ENCODE peak calls at places on chromosome 6, in four cellular contexts. J is transverse colon, R is upper lobe of left lung, Y is IMR-90. S is an unnamed sample.

GRCh38 chr6:39952170-39952569 is 17.9 kb upstream of the MOCS1 start:
- DNase-seq in J (no peak), R (no peak), Y (peak; percentile 14), S (no peak)

GRCh38 chr6:168192195-168192900 is 113.3 kb upstream of the FRMD1 start:
- DNase-seq in J (no peak), R (no peak), Y (no peak), S (peak; percentile 40)

GRCh38 chr6:12066297-12066696 is 54.2 kb downstream of the HIVEP1 start:
- DNase-seq in J (no peak), R (no peak), Y (peak; percentile 19), S (no peak)

GRCh38 chr6:121837545-121838229 is 402.2 kb downstream of the GJA1 start:
- DNase-seq in J (no peak), R (no peak), Y (peak; percentile 11), S (no peak)

GRCh38 chr6:137013031-137013430 is 31.7 kb downstream of the IL20RA start:
- DNase-seq in J (no peak), R (no peak), Y (no peak), S (no peak)

GRCh38 chr6:170122676-170123075 is 168.2 kb downstream of the DLL1 start:
- DNase-seq in J (no peak), R (no peak), Y (no peak), S (no peak)

GRCh38 chr6:71533939-71534379 is 245.3 kb downstream of the OGFRL1 start:
- DNase-seq in J (no peak), R (no peak), Y (peak; percentile 46), S (no peak)

GRCh38 chr6:112010328-112010727 is 43.6 kb upstream of the CCN6 start:
- DNase-seq in J (no peak), R (no peak), Y (no peak), S (no peak)

GRCh38 chr6:36677753-36678487 is 594 bp upstream of the CDKN1A start:
- DNase-seq in J (no peak), R (no peak), Y (no peak), S (no peak)

GRCh38 chr6:151763938-151764680 is 43.4 kb upstream of the ESR1 start:
- DNase-seq in J (peak; percentile 82), R (peak; percentile 49), Y (peak; percentile 73), S (peak; percentile 49)

GRCh38 chr6:157155838-157156237 is 167.5 kb downstream of the TMEM242 start:
- DNase-seq in J (no peak), R (no peak), Y (no peak), S (no peak)

GRCh38 chr6:4301871-4302270 is 166.5 kb upstream of the ECI2 start:
- DNase-seq in J (no peak), R (no peak), Y (no peak), S (no peak)

GRCh38 chr6:157232161-157232895 is 91.0 kb downstream of the TMEM242 start:
- DNase-seq in J (no peak), R (no peak), Y (no peak), S (no peak)

GRCh38 chr6:34273242-34273805 is 24.5 kb upstream of the SMIM29 start:
- DNase-seq in J (no peak), R (no peak), Y (peak; percentile 26), S (no peak)

GRCh38 chr6:118042855-118043254 is 135.8 kb downstream of the SLC35F1 start:
- DNase-seq in J (no peak), R (no peak), Y (no peak), S (no peak)

GRCh38 chr6:138527376-138528092 is 28.2 kb upstream of the NHSL1 start:
- DNase-seq in J (no peak), R (no peak), Y (no peak), S (no peak)

GRCh38 chr6:14703586-14703985 is 542.3 kb upstream of the JARID2 start:
- DNase-seq in J (no peak), R (no peak), Y (peak; percentile 82), S (no peak)

GRCh38 chr6:78436335-78436734 is 431.0 kb upstream of the IRAK1BP1 start:
- DNase-seq in J (no peak), R (no peak), Y (peak; percentile 33), S (no peak)

GRCh38 chr6:169843110-169843509 is 91.7 kb downstream of the ERMARD start:
- DNase-seq in J (no peak), R (no peak), Y (no peak), S (peak; percentile 18)

GRCh38 chr6:72386324-72386723 is 235.5 kb upstream of the KCNQ5 start:
- DNase-seq in J (no peak), R (no peak), Y (peak; percentile 15), S (no peak)

GRCh38 chr6:36035240-36035639 is 7.6 kb downstream of the MAPK14 start:
- DNase-seq in J (no peak), R (no peak), Y (peak; percentile 43), S (no peak)

GRCh38 chr6:156976144-156977088 is 199.2 kb downstream of the ARID1B start:
- DNase-seq in J (no peak), R (no peak), Y (no peak), S (no peak)

GRCh38 chr6:138323821-138324220 is 53.9 kb upstream of the SMIM28 start:
- DNase-seq in J (no peak), R (peak; percentile 61), Y (no peak), S (no peak)

GRCh38 chr6:42378536-42378935 is 73.2 kb downstream of the TRERF1 start:
- DNase-seq in J (no peak), R (no peak), Y (no peak), S (no peak)
- H3K27ac ChIP-seq in J (no peak overlapping the region), R (no peak overlapping the region), Y (no peak overlapping the region), S (no peak overlapping the region)

GRCh38 chr6:45668705-45669104 is 291.0 kb upstream of the SUPT3H start:
- DNase-seq in J (no peak), R (no peak), Y (no peak), S (no peak)
- TF ChIP-seq CTCF in J (no peak), R (no peak), Y (no peak), S (no peak)

DNA sequence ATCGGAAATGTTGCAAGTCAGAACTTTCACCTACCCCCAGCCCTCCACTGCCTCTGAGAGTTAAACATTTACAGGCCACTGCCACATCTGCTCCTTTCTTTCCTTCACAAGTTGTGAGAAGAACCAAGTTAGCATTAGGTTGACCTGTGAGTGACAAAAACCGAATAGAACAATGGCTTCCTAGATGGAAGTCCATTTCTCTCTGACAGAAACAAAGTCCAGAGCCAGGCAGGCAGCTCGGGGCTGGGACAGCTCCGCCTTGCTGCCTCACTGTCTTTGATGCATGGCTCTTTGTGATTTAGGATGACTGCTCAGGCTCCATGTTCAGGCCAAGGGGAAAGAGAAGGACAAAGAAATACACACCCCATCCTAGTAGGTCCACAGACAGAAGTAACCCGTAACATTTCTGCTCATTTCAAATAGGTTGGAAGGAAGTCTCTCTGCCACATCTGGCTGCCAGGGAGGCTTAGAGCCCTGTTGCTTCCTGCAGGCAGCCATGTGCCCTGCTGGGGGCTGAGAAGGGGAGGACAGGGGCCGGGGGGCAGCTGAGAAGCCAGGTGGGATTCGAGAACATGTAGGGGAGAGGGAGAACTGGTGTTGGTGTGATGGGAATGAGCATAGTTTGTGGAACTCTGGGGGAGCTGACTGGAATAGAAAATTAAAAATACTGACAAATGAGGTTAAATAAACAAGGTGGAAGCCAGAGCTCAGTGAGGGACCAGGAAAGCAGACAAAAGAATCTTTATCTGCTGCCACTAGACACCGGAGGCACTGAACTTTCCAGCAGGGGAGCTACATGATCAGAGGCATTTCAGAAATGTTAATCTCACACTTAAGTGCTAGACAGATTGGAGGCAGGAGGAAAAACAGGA is 19.5 kb upstream of the IER3 start:
- DNase-seq in J (no peak), R (no peak), Y (peak; percentile 54), S (no peak)
- TF ChIP-seq POLR2A in J (no peak), R (no peak), Y (no peak), S (no peak)

DNA sequence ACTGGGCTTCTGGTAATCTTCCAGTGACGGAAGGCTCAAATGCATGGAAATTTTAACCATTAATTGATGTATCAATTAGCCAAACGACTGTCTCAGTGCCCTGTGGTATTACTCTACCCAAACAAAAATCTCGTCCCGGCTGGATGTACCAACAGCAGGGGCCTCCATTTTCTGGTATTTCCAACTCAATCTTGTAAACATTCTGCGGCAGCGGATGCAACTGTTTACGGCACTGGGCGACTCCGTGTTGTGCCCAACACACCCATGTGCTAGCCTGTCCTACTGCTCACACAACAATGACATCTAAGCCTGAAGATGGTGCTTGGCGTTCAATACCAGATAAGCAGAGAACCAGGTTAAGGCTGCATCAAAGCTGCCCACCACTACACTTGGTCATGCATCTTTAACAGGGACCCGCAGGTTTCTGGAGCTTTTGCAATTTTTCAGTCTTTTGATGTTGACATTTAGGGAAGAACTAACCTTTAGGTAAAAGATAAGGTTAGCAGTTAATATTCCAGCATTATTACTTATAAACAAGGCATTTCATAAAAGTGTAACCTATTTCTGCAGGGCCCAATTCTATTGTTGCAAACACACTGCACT is 1.2 kb downstream of the FAXC start:
- DNase-seq in J (no peak), R (no peak), Y (no peak), S (no peak)
- H3K27ac ChIP-seq in J (peak overlapping the region; percentile 87), R (no peak overlapping the region), Y (no peak overlapping the region), S (no peak overlapping the region)

DNA sequence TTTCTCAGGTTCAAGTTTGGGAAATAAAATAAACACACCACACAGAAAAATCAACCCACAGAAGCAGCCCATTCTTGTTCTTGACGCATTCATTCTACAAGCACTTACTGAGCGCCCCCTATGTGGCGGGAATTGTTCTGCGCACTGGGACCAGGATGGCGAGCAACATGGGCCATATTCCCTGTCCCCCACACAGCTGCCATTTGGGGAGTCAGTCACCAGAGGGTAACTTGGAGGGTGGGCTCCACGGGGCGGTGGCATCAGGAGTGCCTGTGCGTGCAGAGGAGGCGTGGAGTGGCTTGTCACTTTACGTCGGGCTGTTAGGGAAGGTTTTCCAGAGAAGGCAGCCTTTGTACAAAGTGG is 185.0 kb upstream of the PDE10A start:
- DNase-seq in J (no peak), R (no peak), Y (no peak), S (no peak)
- TF ChIP-seq CTCF in J (no peak), R (no peak), Y (no peak), S (no peak)

GRCh38 chr6:43666181-43666920 is 21.2 kb downstream of the MRPS18A start:
- DNase-seq in J (no peak), R (no peak), Y (no peak), S (no peak)

GRCh38 chr6:43669050-43669921 is 18.3 kb downstream of the MRPS18A start:
- DNase-seq in J (no peak), R (peak; percentile 72), Y (peak; percentile 59), S (no peak)

GRCh38 chr6:43665376-43665775 is 20.5 kb downstream of the RSPH9 start:
- DNase-seq in J (no peak), R (no peak), Y (peak; percentile 29), S (no peak)

GRCh38 chr6:43668151-43669028 is 19.2 kb downstream of the MRPS18A start:
- DNase-seq in J (peak; percentile 70), R (peak; percentile 82), Y (peak; percentile 36), S (peak; percentile 36)

DNA sequence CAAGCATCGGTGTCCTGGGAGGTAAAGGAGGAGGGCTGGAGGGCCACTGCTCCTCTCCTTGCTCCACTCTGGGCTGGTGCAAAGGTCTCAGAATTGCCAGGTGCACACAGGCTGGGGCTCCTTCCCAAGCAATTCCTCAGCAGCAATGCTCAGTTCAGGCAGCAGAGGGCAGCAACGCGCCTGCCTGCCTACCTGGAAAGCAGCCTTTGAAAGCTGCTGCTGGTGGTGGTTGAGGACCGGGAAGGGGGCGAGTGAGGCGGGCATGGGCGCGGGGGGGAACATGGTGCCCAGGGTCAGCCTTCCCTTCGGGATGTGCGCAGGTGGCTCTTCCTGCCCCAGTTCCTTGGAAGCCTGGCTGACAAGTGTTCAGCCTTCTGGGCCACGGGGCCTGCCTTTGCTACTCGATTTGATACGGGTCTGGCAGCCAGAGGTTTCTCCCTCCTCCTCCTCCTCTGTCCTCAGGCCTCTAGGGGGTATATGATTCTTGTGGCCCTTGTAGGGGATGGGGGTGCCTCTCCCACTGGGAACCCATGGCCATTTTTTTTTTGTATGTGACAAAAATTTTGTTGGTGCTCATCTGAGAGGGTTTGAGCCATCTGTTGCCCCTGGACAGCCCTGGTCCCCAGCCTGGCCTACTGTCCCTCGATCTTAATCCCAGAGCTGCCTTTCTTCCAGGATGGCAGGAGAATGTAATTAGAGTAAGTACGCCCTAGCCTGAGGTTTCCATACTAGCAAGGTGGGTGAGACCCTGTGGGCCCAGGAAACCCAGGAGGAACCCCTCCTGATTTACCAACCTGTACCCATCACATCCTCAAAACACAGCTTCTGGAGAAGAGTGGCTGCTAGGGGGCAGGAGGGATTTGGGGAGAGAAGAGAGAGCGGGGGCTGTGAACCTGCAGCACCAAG is 20.1 kb downstream of the MRPS18A start:
- DNase-seq in J (peak; percentile 93), R (peak; percentile 88), Y (peak; percentile 60), S (peak; percentile 82)
- TF ChIP-seq POLR2A in J (peak; percentile 40), R (no peak), Y (no peak), S (no peak)